ENCODE peak calls at places on chromosomes 3 and 15, in five cellular contexts. J is HFF-Myc, Y is AG04450, K is GM13977, Z is left ventricle myocardium inferior. G is an unnamed sample.
A peak's percentile ranks its signal among the peaks of the same experiment; 100 is the strongest.

GRCh38 chr3:47536221-47536891 is 22.8 kb upstream of the ELP6 start:
- DNase-seq in J (no peak), Y (no peak), K (no peak), Z (no peak), G (peak; percentile 66)

GRCh38 chr3:46135475-46135874 is 72.6 kb downstream of the CCR1 start:
- DNase-seq in J (no peak), Y (no peak), K (no peak), Z (no peak), G (no peak)

GRCh38 chr3:60636846-60637245 is 614.4 kb downstream of the FHIT start:
- DNase-seq in J (no peak), Y (no peak), K (no peak), Z (no peak), G (no peak)

GRCh38 chr15:29452881-29453731 is 183.5 kb upstream of the NSMCE3 start:
- DNase-seq in J (no peak), Y (no peak), K (no peak), Z (no peak), G (no peak)

GRCh38 chr3:169363318-169363717 is 300.2 kb downstream of the MECOM start:
- DNase-seq in J (no peak), Y (no peak), K (no peak), Z (no peak), G (no peak)

GRCh38 chr3:3296858-3297430 is 117.5 kb upstream of the CRBN start:
- DNase-seq in J (no peak), Y (no peak), K (no peak), Z (no peak), G (no peak)

GRCh38 chr15:33926260-33926659 is 42.0 kb upstream of the CHRM5 start:
- DNase-seq in J (no peak), Y (no peak), K (no peak), Z (no peak), G (no peak)

GRCh38 chr3:192700885-192701284 is 26.5 kb downstream of the FGF12 start:
- DNase-seq in J (no peak), Y (no peak), K (no peak), Z (no peak), G (no peak)

GRCh38 chr3:180382781-180383180 is 219.2 kb upstream of the TTC14 start:
- DNase-seq in J (no peak), Y (no peak), K (no peak), Z (no peak), G (no peak)

GRCh38 chr15:27121672-27122071 is 150.7 kb downstream of the GABRG3 start:
- DNase-seq in J (no peak), Y (no peak), K (no peak), Z (no peak), G (no peak)

GRCh38 chr3:44861412-44862220 is at the start of gene TMEM42:
- DNase-seq in J (peak; percentile 57), Y (peak; percentile 79), K (peak; percentile 98), Z (peak; percentile 91), G (peak; percentile 89)

GRCh38 chr15:59994855-59995557 is 9.1 kb upstream of the FOXB1 start:
- DNase-seq in J (no peak), Y (no peak), K (peak; percentile 22), Z (no peak), G (no peak)

GRCh38 chr3:98536456-98537017 is 4.8 kb downstream of the GPR15 start:
- DNase-seq in J (no peak), Y (no peak), K (peak; percentile 40), Z (no peak), G (no peak)

DNA sequence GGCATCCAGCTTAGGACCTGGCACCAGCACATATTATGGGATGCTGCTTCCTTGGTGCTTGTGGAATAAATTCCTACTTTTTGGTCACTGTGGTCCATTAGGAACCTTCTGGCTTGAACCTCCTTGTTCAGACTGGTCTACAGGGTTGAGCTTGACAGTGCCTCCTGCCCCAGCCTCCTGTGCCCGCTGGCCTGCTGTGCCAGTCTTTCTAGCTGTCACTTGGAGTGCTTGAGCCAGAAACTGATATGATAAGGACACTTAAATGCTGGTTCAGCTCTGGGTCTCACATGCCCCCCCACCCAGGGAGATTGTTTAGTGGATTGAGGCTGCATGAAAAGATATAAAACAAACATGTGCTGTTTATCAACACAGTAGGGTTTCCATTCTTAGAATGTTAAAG is 147.8 kb downstream of the SLCO3A1 start:
- DNase-seq in J (no peak), Y (no peak), K (no peak), Z (no peak), G (no peak)
- TF ChIP-seq CTCF in J (no peak), Y (no peak), K (no peak), Z (no peak), G (no peak)

GRCh38 chr15:28208583-28208982 is 109.5 kb upstream of the OCA2 start:
- DNase-seq in J (no peak), Y (no peak), K (no peak), Z (peak; percentile 29), G (no peak)
- TF ChIP-seq CTCF in J (no peak), Y (no peak), K (no peak), Z (no peak), G (no peak)

DNA sequence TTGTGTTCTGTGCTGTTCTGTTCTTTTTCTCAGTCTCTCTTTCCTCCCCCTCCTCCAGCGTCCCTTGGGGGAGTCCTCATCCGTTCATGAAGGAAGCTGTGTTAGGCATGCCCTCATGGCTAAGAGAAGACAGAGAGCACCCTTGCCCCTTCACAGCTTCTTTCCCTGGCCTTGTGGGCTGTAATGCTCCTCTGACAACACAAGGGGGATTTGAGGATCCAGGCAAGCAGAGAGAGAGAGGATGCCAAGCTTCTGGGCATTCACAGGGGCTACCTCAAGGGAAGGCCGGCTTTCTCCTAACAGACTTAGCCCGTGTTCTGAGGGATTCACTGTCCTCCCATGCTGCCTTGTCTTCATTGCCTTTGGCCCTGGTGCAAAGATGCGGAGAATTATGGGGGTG is 389.5 kb downstream of the LRTM1 start:
- DNase-seq in J (no peak), Y (no peak), K (no peak), Z (no peak), G (no peak)
- TF ChIP-seq CTCF in J (no peak), Y (no peak), K (no peak), Z (no peak), G (no peak)

GRCh38 chr3:159781867-159782266 is 206.8 kb upstream of the IL12A start:
- DNase-seq in J (no peak), Y (no peak), K (no peak), Z (no peak), G (no peak)
- TF ChIP-seq CTCF in J (peak; percentile 4), Y (no peak), K (no peak), Z (no peak), G (peak; percentile 19)

GRCh38 chr3:84965141-84965540 is 6.4 kb downstream of the CADM2 start:
- DNase-seq in J (no peak), Y (no peak), K (no peak), Z (no peak), G (peak; percentile 46)
- TF ChIP-seq CTCF in J (no peak), Y (no peak), K (no peak), Z (no peak), G (peak; percentile 71)